ENCODE peak calls at places on chromosomes 1 and 21, in nine cellular contexts. U is nephron progenitor cell; Z is A549; A is activated naive CD8-positive, alpha-beta T cell treated with anti-CD3 and anti-CD28 coated beads for 36 hours; X is NAMALWA; S is HL-60; N is A172; C is cardiac fibroblast; L is astrocyte of the spinal cord. V is an unnamed sample.

GRCh38 chr1:98963359-98963758 is 41.3 kb downstream of the PLPPR5 start:
- DNase-seq in U (no peak), Z (no peak), A (no peak), X (no peak), S (no peak), N (no peak), C (peak), L (no peak), V (no peak)

GRCh38 chr1:119808972-119809550 is 2.2 kb downstream of the REG4 start:
- DNase-seq in U (peak), Z (peak), A (peak), X (peak), S (peak), N (peak), C (peak), L (peak), V (peak)

GRCh38 chr1:240705584-240705983 is 93.6 kb upstream of the GREM2 start:
- DNase-seq in U (no peak), Z (no peak), A (no peak), X (no peak), S (no peak), N (peak), C (peak), L (peak), V (no peak)

GRCh38 chr21:32216293-32216692 is 62.6 kb downstream of the MIS18A start:
- DNase-seq in U (no peak), Z (no peak), A (no peak), X (no peak), S (no peak), N (no peak), C (no peak), L (no peak), V (no peak)

GRCh38 chr1:34002810-34003209 is 138.9 kb downstream of the HMGB4 start:
- DNase-seq in U (no peak), Z (no peak), A (no peak), X (peak), S (no peak), N (no peak), C (no peak), L (no peak), V (no peak)

GRCh38 chr21:38249256-38249655 is 7.5 kb upstream of the KCNJ15 start:
- DNase-seq in U (no peak), Z (no peak), A (no peak), X (no peak), S (no peak), N (no peak), C (no peak), L (no peak), V (no peak)

GRCh38 chr21:37849703-37850102 is 66.6 kb downstream of the KCNJ6 start:
- DNase-seq in U (no peak), Z (no peak), A (no peak), X (no peak), S (no peak), N (peak), C (peak), L (peak), V (peak)

GRCh38 chr1:47534417-47534816 is 96.6 kb downstream of the FOXD2 start:
- DNase-seq in U (no peak), Z (no peak), A (no peak), X (no peak), S (no peak), N (no peak), C (peak), L (no peak), V (no peak)

GRCh38 chr1:30365596-30365995 is 357.8 kb downstream of the MATN1 start:
- DNase-seq in U (no peak), Z (no peak), A (no peak), X (no peak), S (no peak), N (no peak), C (no peak), L (no peak), V (no peak)

GRCh38 chr1:236176337-236177336 is 34.3 kb downstream of the GPR137B start:
- DNase-seq in U (no peak), Z (peak), A (no peak), X (no peak), S (no peak), N (no peak), C (peak), L (no peak), V (no peak)

GRCh38 chr1:16254263-16254948 is 17.4 kb upstream of the CPLANE2 start:
- DNase-seq in U (no peak), Z (no peak), A (no peak), X (no peak), S (no peak), N (peak), C (no peak), L (no peak), V (no peak)

GRCh38 chr1:30642391-30643120 is 80.8 kb downstream of the MATN1 start:
- DNase-seq in U (no peak), Z (no peak), A (no peak), X (no peak), S (no peak), N (no peak), C (no peak), L (no peak), V (no peak)

GRCh38 chr1:39381839-39382238 is 109.6 kb upstream of the BMP8A start:
- DNase-seq in U (no peak), Z (no peak), A (no peak), X (no peak), S (no peak), N (no peak), C (peak), L (peak), V (no peak)

GRCh38 chr1:92476071-92476607 is 10.6 kb downstream of the GFI1 start:
- DNase-seq in U (no peak), Z (no peak), A (peak), X (peak), S (peak), N (no peak), C (no peak), L (no peak), V (no peak)

GRCh38 chr1:72284398-72285073 is 2.2 kb upstream of the NEGR1 start:
- DNase-seq in U (peak), Z (no peak), A (peak), X (no peak), S (no peak), N (peak), C (peak), L (peak), V (peak)

V was measured in H54.